ENCODE peak calls at places on chromosomes 5 and 9, in seven cellular contexts. M, H, B, D, N, R and E are unnamed samples.
A peak's percentile ranks its signal among the peaks of the same experiment; 100 is the strongest.

GRCh38 chr9:119368681-119369581 is at the start of gene BRINP1:
- DNase-seq in M (peak; percentile 84), H (no peak), B (no peak), D (peak; percentile 2), N (no peak), R (peak; percentile 71), E (no peak)

GRCh38 chr5:57452885-57453284 is 29.7 kb downstream of the ACTBL2 start:
- DNase-seq in M (no peak), H (no peak), B (no peak), D (no peak), N (no peak), R (no peak), E (no peak)

GRCh38 chr5:147472669-147473131 is 37.2 kb downstream of the DPYSL3 start:
- DNase-seq in M (no peak), H (no peak), B (no peak), D (no peak), N (no peak), R (no peak), E (no peak)

GRCh38 chr5:78920604-78921003 is 64.5 kb downstream of the ARSB start:
- DNase-seq in M (no peak), H (no peak), B (no peak), D (peak; percentile 54), N (no peak), R (peak; percentile 7), E (no peak)

GRCh38 chr5:52809884-52810283 is 22.2 kb downstream of the ITGA1 start:
- DNase-seq in M (no peak), H (no peak), B (no peak), D (peak; percentile 74), N (no peak), R (no peak), E (no peak)

GRCh38 chr9:84822589-84823233 is 153.2 kb downstream of the NTRK2 start:
- DNase-seq in M (no peak), H (no peak), B (no peak), D (no peak), N (no peak), R (no peak), E (no peak)

GRCh38 chr5:5497132-5497748 is 74.8 kb downstream of the ICE1 start:
- DNase-seq in M (peak; percentile 54), H (no peak), B (peak; percentile 4), D (peak; percentile 52), N (no peak), R (peak; percentile 59), E (peak; percentile 79)

GRCh38 chr5:61327761-61328753 is 4.0 kb upstream of the ZSWIM6 start:
- DNase-seq in M (no peak), H (no peak), B (no peak), D (peak; percentile 81), N (no peak), R (no peak), E (no peak)

GRCh38 chr9:127903557-127904475 is 4.4 kb upstream of the ST6GALNAC6 start:
- DNase-seq in M (peak; percentile 73), H (peak; percentile 55), B (peak; percentile 48), D (peak; percentile 51), N (peak; percentile 82), R (no peak), E (peak; percentile 95)

GRCh38 chr5:124274949-124275348 is 471.5 kb downstream of the ZNF608 start:
- DNase-seq in M (no peak), H (no peak), B (no peak), D (no peak), N (no peak), R (no peak), E (no peak)

GRCh38 chr5:115770466-115770865 is 46.0 kb downstream of the CDO1 start:
- DNase-seq in M (no peak), H (no peak), B (no peak), D (peak; percentile 36), N (no peak), R (no peak), E (no peak)

GRCh38 chr9:79257671-79258410 is 313.9 kb upstream of the TLE4 start:
- DNase-seq in M (peak; percentile 31), H (no peak), B (no peak), D (no peak), N (no peak), R (no peak), E (no peak)

GRCh38 chr5:111930905-111931461 is 174.0 kb upstream of the NREP start:
- DNase-seq in M (no peak), H (no peak), B (no peak), D (peak; percentile 89), N (no peak), R (no peak), E (no peak)

GRCh38 chr5:7629559-7629958 is 221.4 kb downstream of the CFAP90 start:
- DNase-seq in M (no peak), H (no peak), B (no peak), D (no peak), N (no peak), R (peak; percentile 87), E (no peak)

GRCh38 chr5:33375900-33376299 is 64.9 kb upstream of the TARS1 start:
- DNase-seq in M (no peak), H (no peak), B (no peak), D (no peak), N (no peak), R (no peak), E (no peak)

GRCh38 chr9:119074017-119074416 is 295.2 kb downstream of the BRINP1 start:
- DNase-seq in M (peak; percentile 19), H (no peak), B (no peak), D (no peak), N (no peak), R (no peak), E (no peak)

GRCh38 chr9:84463272-84463671 is 122.7 kb upstream of the SLC28A3 start:
- DNase-seq in M (no peak), H (no peak), B (no peak), D (no peak), N (no peak), R (no peak), E (no peak)

GRCh38 chr9:117178596-117179111 is 236.2 kb downstream of the ASTN2 start:
- DNase-seq in M (no peak), H (no peak), B (no peak), D (no peak), N (no peak), R (no peak), E (no peak)

GRCh38 chr9:106883626-106884190 is 20.7 kb downstream of the ZNF462 start:
- DNase-seq in M (no peak), H (no peak), B (no peak), D (peak; percentile 83), N (no peak), R (no peak), E (no peak)

GRCh38 chr9:137170486-137171148 is 766 bp upstream of the LRRC26 start:
- DNase-seq in M (no peak), H (no peak), B (no peak), D (no peak), N (no peak), R (no peak), E (no peak)

GRCh38 chr5:77864997-77865396 is 88.9 kb upstream of the TBCA start:
- DNase-seq in M (no peak), H (no peak), B (no peak), D (no peak), N (no peak), R (peak; percentile 21), E (peak; percentile 77)